ENCODE peak calls at places on chromosomes 11 and 22, in seven cellular contexts. Y, N, U, B, C, X and L are unnamed samples.

GRCh38 chr11:72471005-72471898 is 36.9 kb upstream of the CLPB start:
- DNase-seq in C (peak; percentile 79), U (peak; percentile 54), N (peak; percentile 70), Y (peak; percentile 90), X (peak; percentile 63), B (peak; percentile 85), L (peak; percentile 62)

GRCh38 chr11:13535819-13536218 is 40.0 kb upstream of the PTH start:
- DNase-seq in C (no peak), U (no peak), Y (peak; percentile 80), B (no peak), X (no peak), N (no peak), L (no peak)

GRCh38 chr11:68282141-68282860 is 10.5 kb upstream of the C11orf24 start:
- DNase-seq in N (no peak), U (no peak), B (no peak), Y (no peak), C (no peak), X (no peak), L (no peak)

GRCh38 chr11:83784419-83784818 is 498.3 kb upstream of the CCDC90B start:
- DNase-seq in Y (no peak), X (no peak), C (no peak), B (no peak), U (no peak), N (no peak), L (no peak)

GRCh38 chr11:58394195-58394594 is 12.5 kb downstream of the OR5B3 start:
- DNase-seq in B (no peak), U (peak; percentile 59), C (peak; percentile 8), Y (peak; percentile 46), N (no peak), X (no peak), L (peak; percentile 82)

GRCh38 chr11:9601041-9601875 is 27.8 kb downstream of the WEE1 start:
- DNase-seq in Y (peak; percentile 94), C (peak; percentile 82), U (no peak), X (peak; percentile 52), N (no peak), B (peak; percentile 69), L (peak; percentile 89)

GRCh38 chr11:66061268-66061667 is 8.8 kb upstream of the PACS1 start:
- DNase-seq in N (no peak), X (no peak), C (no peak), Y (no peak), B (no peak), U (no peak), L (no peak)

GRCh38 chr11:112776834-112777793 is 184.1 kb upstream of the NCAM1 start:
- DNase-seq in X (no peak), Y (peak; percentile 95), C (no peak), B (no peak), N (no peak), U (no peak), L (no peak)

GRCh38 chr11:6747097-6747662 is 24.6 kb downstream of the OR2AG2 start:
- DNase-seq in X (no peak), U (no peak), C (no peak), N (no peak), Y (no peak), B (no peak), L (no peak)

GRCh38 chr11:1123970-1124369 is 33.8 kb upstream of the MUC5AC start:
- DNase-seq in N (no peak), Y (no peak), X (no peak), C (no peak), U (no peak), B (no peak), L (no peak)

GRCh38 chr22:42947211-42947990 is 67.5 kb downstream of the PACSIN2 start:
- DNase-seq in N (peak; percentile 43), B (peak; percentile 41), Y (peak; percentile 72), U (no peak), C (peak; percentile 67), X (no peak), L (peak; percentile 41)

GRCh38 chr11:102794382-102794781 is 3.6 kb downstream of the MMP1 start:
- DNase-seq in C (peak; percentile 67), X (peak; percentile 58), B (peak; percentile 73), N (no peak), Y (peak; percentile 94), U (peak; percentile 19), L (peak; percentile 50)

DNA sequence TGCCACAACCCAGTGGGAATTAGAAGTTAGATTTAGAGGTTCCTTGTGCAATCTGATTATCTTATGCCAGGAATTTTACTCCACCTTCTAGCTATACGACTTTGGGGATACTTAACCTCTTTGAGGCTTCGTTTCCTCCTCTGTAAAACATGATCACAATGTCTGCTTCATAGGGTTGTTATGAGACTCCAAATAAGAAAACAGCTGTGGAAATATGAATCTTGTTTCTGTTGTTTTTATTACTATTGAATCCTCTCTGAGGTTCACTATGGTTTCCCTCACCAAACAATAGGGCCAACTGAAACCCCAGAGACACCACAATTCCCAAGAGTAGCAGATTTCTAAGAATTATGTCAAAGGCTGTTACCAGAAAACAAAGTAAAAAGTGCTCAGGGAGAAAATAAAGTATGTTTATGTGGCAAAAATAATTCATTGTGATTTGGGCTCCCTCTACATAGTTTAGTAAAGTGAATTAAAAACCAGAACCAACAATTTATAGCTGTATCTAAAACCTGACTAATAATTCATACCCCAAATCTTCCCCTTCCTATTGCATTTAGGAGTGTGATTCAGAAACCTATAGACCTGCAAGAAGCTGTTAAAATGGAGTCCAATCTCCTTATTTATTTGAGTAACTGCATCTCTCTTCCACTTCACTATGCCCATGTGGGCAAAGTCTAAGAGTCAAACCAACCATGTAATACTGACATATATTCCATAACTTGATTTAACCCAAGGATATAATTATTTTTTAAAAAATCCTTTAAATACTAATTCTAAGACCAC is 38.4 kb downstream of the AMBRA1 start:
- DNase-seq in Y (no peak), B (no peak), N (no peak), U (no peak), C (no peak), X (no peak), L (no peak)
- H2BK120ac ChIP-seq in Y (no peak overlapping the region), B (no peak overlapping the region), N (no peak overlapping the region), U (no peak overlapping the region), C (no peak overlapping the region), X (no peak overlapping the region), L (no peak overlapping the region)

DNA sequence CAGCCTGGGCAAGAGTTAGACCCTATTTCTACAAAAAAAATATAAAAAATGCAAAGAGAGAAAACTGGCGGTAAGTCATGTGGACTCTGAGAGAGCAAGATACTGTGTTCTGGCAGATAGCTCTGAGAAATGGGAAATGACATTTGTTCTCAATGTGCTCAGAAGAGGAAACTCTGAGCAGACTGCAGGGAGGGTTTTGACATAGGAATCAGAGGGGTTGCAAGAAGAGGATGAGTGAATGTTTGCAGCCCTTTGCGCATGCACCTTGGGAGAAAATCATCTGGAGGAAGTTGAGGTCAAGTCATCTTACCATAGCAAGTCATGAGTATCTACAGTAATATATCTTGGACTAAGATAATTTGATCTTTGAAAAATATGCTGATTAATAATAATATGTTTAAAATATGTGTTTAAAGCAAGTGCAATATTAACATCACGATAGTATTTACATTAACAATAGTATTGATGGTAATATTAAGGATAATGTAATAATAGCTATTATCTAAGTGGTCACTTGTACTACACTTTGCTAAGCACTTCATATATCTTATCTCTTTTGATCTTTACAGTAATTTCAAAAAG is 2.6 kb downstream of the ACER3 start:
- DNase-seq in Y (no peak), X (no peak), B (no peak), N (no peak), U (no peak), C (no peak), L (no peak)
- H2BK120ac ChIP-seq in Y (no peak overlapping the region), X (no peak overlapping the region), B (no peak overlapping the region), N (no peak overlapping the region), U (no peak overlapping the region), C (no peak overlapping the region), L (no peak overlapping the region)

DNA sequence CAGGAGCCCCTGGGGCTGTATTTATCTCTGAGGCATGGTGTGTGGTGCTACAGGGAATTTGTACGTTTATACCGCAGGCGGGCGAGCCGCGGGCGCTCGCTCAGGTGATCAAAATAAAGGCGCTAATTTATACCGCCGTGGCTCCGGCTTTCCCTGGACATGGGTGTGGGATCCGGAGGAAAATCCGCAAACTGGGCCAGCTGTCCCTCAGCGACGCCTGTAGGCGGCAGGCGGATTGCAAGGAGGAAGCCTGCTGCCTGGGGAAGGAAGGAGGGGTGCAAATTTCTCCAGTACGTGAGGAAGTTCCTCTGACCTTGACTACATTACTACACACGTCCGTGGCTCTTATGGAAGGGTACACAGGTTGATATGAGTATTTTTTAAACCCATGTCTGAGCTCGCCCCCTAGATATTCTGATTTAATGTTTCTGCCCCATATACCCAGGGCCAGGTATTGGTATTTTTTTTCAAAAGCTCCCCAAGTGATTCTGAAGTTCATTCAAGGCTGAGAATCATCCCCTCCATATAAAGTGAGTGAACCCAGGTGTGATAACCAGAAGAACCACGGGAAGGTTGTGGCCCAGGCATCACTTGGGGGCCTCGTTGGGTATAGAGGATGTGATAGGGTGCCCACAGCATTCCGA is 2.8 kb downstream of the MYOD1 start:
- DNase-seq in N (no peak), U (peak; percentile 45), Y (peak; percentile 56), X (peak; percentile 65), C (no peak), B (peak; percentile 73), L (peak; percentile 11)
- H2BK120ac ChIP-seq in N (no peak overlapping the region), U (no peak overlapping the region), Y (no peak overlapping the region), X (no peak overlapping the region), C (no peak overlapping the region), B (no peak overlapping the region), L (no peak overlapping the region)

DNA sequence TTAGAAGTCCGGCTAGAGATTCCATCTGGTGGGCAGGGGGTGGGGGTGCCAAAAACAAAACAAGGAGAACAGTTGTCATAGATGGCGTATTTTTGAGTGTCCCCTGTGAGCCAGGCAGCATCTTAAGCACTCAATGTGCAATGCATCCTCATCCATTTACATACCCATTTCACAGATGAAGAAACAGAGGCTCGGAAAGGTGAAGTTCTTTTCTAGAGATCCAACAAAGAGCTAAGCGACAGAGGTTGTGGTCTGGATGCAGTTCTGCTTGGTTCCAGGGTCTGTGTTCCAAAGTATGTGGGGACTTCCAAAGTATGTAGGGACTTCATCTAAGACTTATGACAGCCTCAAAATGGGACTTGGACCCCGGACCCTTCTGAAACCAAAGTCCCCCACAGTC is 277.8 kb downstream of the MN1 start:
- DNase-seq in C (no peak), Y (no peak), U (no peak), B (no peak), X (no peak), N (no peak), L (no peak)
- H2BK120ac ChIP-seq in C (no peak overlapping the region), Y (no peak overlapping the region), U (no peak overlapping the region), B (no peak overlapping the region), X (no peak overlapping the region), N (no peak overlapping the region), L (no peak overlapping the region)

DNA sequence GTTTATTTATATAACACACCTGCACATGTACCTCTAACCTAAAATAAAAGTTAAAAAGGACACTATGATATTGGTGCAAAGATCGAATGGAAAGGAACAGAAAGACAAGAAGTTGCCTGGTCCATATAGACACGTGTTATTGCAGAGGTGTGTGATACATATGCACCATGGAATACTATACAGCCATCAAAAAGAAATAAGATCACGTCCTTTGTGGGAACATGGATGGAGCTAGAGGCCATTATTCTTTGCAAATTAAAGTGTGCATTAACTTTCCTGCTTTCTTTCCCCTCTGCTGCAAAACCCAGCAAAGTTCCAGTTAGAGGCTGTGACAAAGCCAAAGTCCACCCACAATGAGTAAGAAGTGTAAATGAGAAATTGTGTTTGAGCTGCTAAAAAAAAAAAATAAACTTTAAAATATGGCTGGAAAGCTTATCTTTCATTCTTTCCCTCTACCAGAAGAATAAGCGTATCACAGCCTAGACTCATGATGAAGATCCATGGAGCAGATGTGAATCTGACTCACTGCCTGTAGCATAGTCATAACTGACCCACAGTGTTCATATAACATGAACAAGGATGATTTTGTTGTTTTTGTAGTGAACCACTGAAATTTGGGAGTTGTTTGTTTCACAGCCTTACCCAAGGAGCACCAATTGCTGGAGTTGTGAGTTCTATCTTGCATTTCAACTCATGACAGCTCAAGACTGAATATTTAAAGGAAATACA is 9.6 kb downstream of the OR52K1 start:
- DNase-seq in X (no peak), N (no peak), B (no peak), U (no peak), Y (no peak), C (no peak), L (peak; percentile 2)
- H2BK120ac ChIP-seq in X (no peak overlapping the region), N (no peak overlapping the region), B (no peak overlapping the region), U (no peak overlapping the region), Y (no peak overlapping the region), C (no peak overlapping the region), L (no peak overlapping the region)